ENCODE peak calls at places on chromosomes 4 and X, in five cellular contexts. P, B, U, W and I are unnamed samples.

GRCh38 chr4:122221322-122221721 is 69.2 kb downstream of the BLTP1 start:
- DNase-seq in P (peak), U (no peak), B (no peak), W (no peak), I (no peak)

GRCh38 chr4:85565761-85566480 is 91.0 kb downstream of the ARHGAP24 start:
- DNase-seq in W (no peak), U (no peak), B (no peak), P (no peak), I (no peak)

GRCh38 chr4:85722806-85723205 is 247.9 kb downstream of the ARHGAP24 start:
- DNase-seq in B (no peak), W (no peak), P (no peak), U (no peak), I (no peak)

GRCh38 chr4:8185930-8186329 is 13.2 kb upstream of the SH3TC1 start:
- DNase-seq in U (no peak), P (no peak), W (no peak), B (no peak), I (no peak)

GRCh38 chr4:20044936-20045335 is 206.8 kb upstream of the SLIT2 start:
- DNase-seq in B (no peak), U (no peak), W (no peak), P (no peak), I (no peak)

GRCh38 chrX:9940397-9940796 is 26.8 kb upstream of the CLDN34 start:
- DNase-seq in U (no peak), W (no peak), P (no peak), B (no peak), I (no peak)

GRCh38 chr4:77172336-77172735 is 15.3 kb downstream of the CCNG2 start:
- DNase-seq in P (no peak), W (no peak), U (no peak), B (no peak), I (no peak)

GRCh38 chr4:68599150-68599549 is 23.0 kb upstream of the UGT2B17 start:
- DNase-seq in B (no peak), P (no peak), U (no peak), W (no peak), I (no peak)

GRCh38 chr4:25795566-25796454 is 67.0 kb downstream of the SEL1L3 start:
- DNase-seq in W (no peak), P (no peak), U (peak), B (no peak), I (no peak)